ENCODE peak calls at places on chromosomes 1 and 21, in five cellular contexts. G is activated B cell treated with CpG ODN at 0.5 μM for 24 hours; U is stimulated activated CD4-positive, alpha-beta T cell treated with anti-CD3 and anti-CD28 coated beads, Interleukin-1b, Interleukin-23, amount 100 ng/mL, for 4 hours; F is Ammon's horn; W is posterior vena cava. J is an unnamed sample.

GRCh38 chr1:202692959-202693555 is 17.2 kb downstream of the SYT2 start:
- DNase-seq in F (peak), W (peak), G (peak), U (peak), J (peak)

GRCh38 chr1:204659061-204659460 is 26.5 kb downstream of the LRRN2 start:
- DNase-seq in F (no peak), G (no peak), W (no peak), U (no peak), J (no peak)

GRCh38 chr1:210222288-210223006 is 10.1 kb upstream of the SERTAD4 start:
- DNase-seq in G (no peak), U (no peak), W (no peak), F (no peak), J (no peak)

GRCh38 chr21:26379561-26379960 is 193.5 kb downstream of the CYYR1 start:
- DNase-seq in U (no peak), W (no peak), F (no peak), G (no peak), J (no peak)

GRCh38 chr1:108125312-108126138 is 74.6 kb downstream of the SLC25A24 start:
- DNase-seq in G (peak), F (peak), W (no peak), U (peak), J (peak)

GRCh38 chr1:42983675-42984074 is 25.0 kb upstream of the SLC2A1 start:
- DNase-seq in U (no peak), G (no peak), W (no peak), F (no peak), J (no peak)

GRCh38 chr21:26236281-26236680 is 65.7 kb upstream of the APP start:
- DNase-seq in W (no peak), F (no peak), U (no peak), G (no peak), J (no peak)

GRCh38 chr1:245986404-245987221 is 520.5 kb downstream of the SMYD3 start:
- DNase-seq in F (no peak), G (no peak), U (no peak), W (no peak), J (no peak)